ENCODE peak calls at places on chromosomes 1 and 21, in six cellular contexts. One of them, this sample, is unnamed.

GRCh38 chr1:225711236-225711937 is 58.5 kb upstream of the ENAH start:
- DNase-seq in ELR: no peak
- DNase-seq in brain microvascular endothelial cell: no peak
- DNase-seq in SJSA1: no peak
- DNase-seq in NCI-H1092: no peak
- DNase-seq in esophagus muscularis mucosa: no peak
- DNase-seq in this sample: no peak

GRCh38 chr1:36503159-36503558 is 20.4 kb upstream of the CSF3R start:
- DNase-seq in ELR: no peak
- DNase-seq in brain microvascular endothelial cell: no peak
- DNase-seq in SJSA1: no peak
- DNase-seq in NCI-H1092: no peak
- DNase-seq in esophagus muscularis mucosa: no peak
- DNase-seq in this sample: no peak

GRCh38 chr1:156706647-156707008 is 1.2 kb upstream of the CRABP2 start:
- DNase-seq in ELR: peak
- DNase-seq in brain microvascular endothelial cell: no peak
- DNase-seq in SJSA1: no peak
- DNase-seq in NCI-H1092: no peak
- DNase-seq in esophagus muscularis mucosa: no peak
- DNase-seq in this sample: no peak

GRCh38 chr1:202194328-202194648 is 689 bp downstream of the LGR6 start:
- DNase-seq in ELR: no peak
- DNase-seq in brain microvascular endothelial cell: no peak
- DNase-seq in SJSA1: no peak
- DNase-seq in NCI-H1092: no peak
- DNase-seq in esophagus muscularis mucosa: no peak
- DNase-seq in this sample: no peak

GRCh38 chr1:167631987-167632680 is 2.1 kb downstream of the RCSD1 start:
- DNase-seq in ELR: no peak
- DNase-seq in brain microvascular endothelial cell: no peak
- DNase-seq in SJSA1: no peak
- DNase-seq in NCI-H1092: no peak
- DNase-seq in esophagus muscularis mucosa: no peak
- DNase-seq in this sample: no peak

GRCh38 chr1:27392096-27392777 is at the start of gene GPR3:
- DNase-seq in ELR: peak
- DNase-seq in brain microvascular endothelial cell: peak
- DNase-seq in SJSA1: peak
- DNase-seq in NCI-H1092: peak
- DNase-seq in esophagus muscularis mucosa: peak
- DNase-seq in this sample: peak

GRCh38 chr1:234206651-234207284 is 166.5 kb upstream of the COA6 start:
- DNase-seq in ELR: peak
- DNase-seq in brain microvascular endothelial cell: peak
- DNase-seq in SJSA1: peak
- DNase-seq in NCI-H1092: no peak
- DNase-seq in esophagus muscularis mucosa: peak
- DNase-seq in this sample: no peak

GRCh38 chr1:1050577-1051052 is 23.5 kb downstream of the RNF223 start:
- DNase-seq in ELR: no peak
- DNase-seq in brain microvascular endothelial cell: no peak
- DNase-seq in SJSA1: no peak
- DNase-seq in NCI-H1092: no peak
- DNase-seq in esophagus muscularis mucosa: no peak
- DNase-seq in this sample: no peak

GRCh38 chr21:15653710-15654109 is 76.1 kb upstream of the USP25 start:
- DNase-seq in ELR: no peak
- DNase-seq in brain microvascular endothelial cell: no peak
- DNase-seq in SJSA1: no peak
- DNase-seq in NCI-H1092: no peak
- DNase-seq in esophagus muscularis mucosa: no peak
- DNase-seq in this sample: no peak

GRCh38 chr21:42453301-42454220 is 42.5 kb downstream of the RSPH1 start:
- DNase-seq in ELR: no peak
- DNase-seq in brain microvascular endothelial cell: no peak
- DNase-seq in SJSA1: no peak
- DNase-seq in NCI-H1092: no peak
- DNase-seq in esophagus muscularis mucosa: no peak
- DNase-seq in this sample: no peak

GRCh38 chr1:110916669-110917306 is 43.8 kb downstream of the CD53 start:
- DNase-seq in ELR: peak
- DNase-seq in brain microvascular endothelial cell: peak
- DNase-seq in SJSA1: no peak
- DNase-seq in NCI-H1092: no peak
- DNase-seq in esophagus muscularis mucosa: no peak
- DNase-seq in this sample: no peak

GRCh38 chr21:37878946-37879660 is 37.2 kb downstream of the KCNJ6 start:
- DNase-seq in ELR: peak
- DNase-seq in brain microvascular endothelial cell: peak
- DNase-seq in SJSA1: peak
- DNase-seq in NCI-H1092: no peak
- DNase-seq in esophagus muscularis mucosa: no peak
- DNase-seq in this sample: no peak

GRCh38 chr21:38784458-38785266 is 21.1 kb upstream of the ETS2 start:
- DNase-seq in ELR: no peak
- DNase-seq in brain microvascular endothelial cell: no peak
- DNase-seq in SJSA1: no peak
- DNase-seq in NCI-H1092: no peak
- DNase-seq in esophagus muscularis mucosa: no peak
- DNase-seq in this sample: no peak

GRCh38 chr21:39715804-39716397 is 29.1 kb upstream of the IGSF5 start:
- DNase-seq in ELR: peak
- DNase-seq in brain microvascular endothelial cell: peak
- DNase-seq in SJSA1: peak
- DNase-seq in NCI-H1092: peak
- DNase-seq in esophagus muscularis mucosa: no peak
- DNase-seq in this sample: peak

GRCh38 chr1:207904377-207904902 is 6.5 kb downstream of the CD34 start:
- DNase-seq in ELR: no peak
- DNase-seq in brain microvascular endothelial cell: no peak
- DNase-seq in SJSA1: no peak
- DNase-seq in NCI-H1092: no peak
- DNase-seq in esophagus muscularis mucosa: no peak
- DNase-seq in this sample: no peak